ENCODE peak calls at places on chromosomes 1 and 21, in seven cellular contexts. One of them, this sample, is unnamed.

GRCh38 chr1:86703696-86704455 is 500 bp upstream of the SH3GLB1 start:
- DNase-seq in CD8-positive, alpha-beta T cell: peak; percentile 34
- DNase-seq in iris pigment epithelial cell: peak; percentile 15
- DNase-seq in T-helper 22 cell: peak; percentile 4
- DNase-seq in right cardiac atrium: no peak
- DNase-seq in A549: no peak
- DNase-seq in tibial nerve: no peak
- DNase-seq in this sample: peak; percentile 4

GRCh38 chr1:94623560-94624148 is 82.1 kb upstream of the F3 start:
- DNase-seq in CD8-positive, alpha-beta T cell: no peak
- DNase-seq in iris pigment epithelial cell: peak; percentile 72
- DNase-seq in T-helper 22 cell: no peak
- DNase-seq in right cardiac atrium: no peak
- DNase-seq in A549: no peak
- DNase-seq in tibial nerve: no peak
- DNase-seq in this sample: no peak

GRCh38 chr1:15178571-15179484 is 25.3 kb downstream of the TMEM51 start:
- DNase-seq in CD8-positive, alpha-beta T cell: no peak
- DNase-seq in iris pigment epithelial cell: peak; percentile 97
- DNase-seq in T-helper 22 cell: no peak
- DNase-seq in right cardiac atrium: no peak
- DNase-seq in A549: no peak
- DNase-seq in tibial nerve: no peak
- DNase-seq in this sample: peak; percentile 20

GRCh38 chr1:206685749-206686485 is 1.2 kb downstream of the MAPKAPK2 start:
- DNase-seq in CD8-positive, alpha-beta T cell: peak; percentile 16
- DNase-seq in iris pigment epithelial cell: peak; percentile 81
- DNase-seq in T-helper 22 cell: peak; percentile 64
- DNase-seq in right cardiac atrium: peak; percentile 84
- DNase-seq in A549: peak; percentile 41
- DNase-seq in tibial nerve: no peak
- DNase-seq in this sample: peak; percentile 33

GRCh38 chr1:211639500-211640361 is 35.7 kb downstream of the NEK2 start:
- DNase-seq in CD8-positive, alpha-beta T cell: no peak
- DNase-seq in iris pigment epithelial cell: peak; percentile 96
- DNase-seq in T-helper 22 cell: no peak
- DNase-seq in right cardiac atrium: no peak
- DNase-seq in A549: no peak
- DNase-seq in tibial nerve: no peak
- DNase-seq in this sample: peak; percentile 67

GRCh38 chr1:159851386-159851785 is 11.1 kb downstream of the VSIG8 start:
- DNase-seq in CD8-positive, alpha-beta T cell: no peak
- DNase-seq in iris pigment epithelial cell: peak; percentile 20
- DNase-seq in T-helper 22 cell: no peak
- DNase-seq in right cardiac atrium: no peak
- DNase-seq in A549: no peak
- DNase-seq in tibial nerve: no peak
- DNase-seq in this sample: no peak

GRCh38 chr1:103788377-103788776 is 38.7 kb downstream of the AMY1C start:
- DNase-seq in CD8-positive, alpha-beta T cell: no peak
- DNase-seq in iris pigment epithelial cell: peak; percentile 1
- DNase-seq in T-helper 22 cell: no peak
- DNase-seq in right cardiac atrium: no peak
- DNase-seq in A549: no peak
- DNase-seq in tibial nerve: no peak
- DNase-seq in this sample: peak; percentile 3

GRCh38 chr1:171999756-172000155 is 158.5 kb downstream of the DNM3 start:
- DNase-seq in CD8-positive, alpha-beta T cell: no peak
- DNase-seq in iris pigment epithelial cell: no peak
- DNase-seq in T-helper 22 cell: no peak
- DNase-seq in right cardiac atrium: no peak
- DNase-seq in A549: no peak
- DNase-seq in tibial nerve: no peak
- DNase-seq in this sample: no peak

GRCh38 chr21:33273044-33273443 is 6.9 kb downstream of the IL10RB start:
- DNase-seq in CD8-positive, alpha-beta T cell: no peak
- DNase-seq in iris pigment epithelial cell: no peak
- DNase-seq in T-helper 22 cell: no peak
- DNase-seq in right cardiac atrium: no peak
- DNase-seq in A549: no peak
- DNase-seq in tibial nerve: no peak
- DNase-seq in this sample: no peak

GRCh38 chr1:227059076-227059475 is 119.0 kb downstream of the COQ8A start:
- DNase-seq in CD8-positive, alpha-beta T cell: no peak
- DNase-seq in iris pigment epithelial cell: peak; percentile 23
- DNase-seq in T-helper 22 cell: no peak
- DNase-seq in right cardiac atrium: no peak
- DNase-seq in A549: no peak
- DNase-seq in tibial nerve: no peak
- DNase-seq in this sample: no peak

GRCh38 chr1:88985033-88985432 is 7.4 kb downstream of the KYAT3 start:
- DNase-seq in CD8-positive, alpha-beta T cell: no peak
- DNase-seq in iris pigment epithelial cell: peak; percentile 93
- DNase-seq in T-helper 22 cell: no peak
- DNase-seq in right cardiac atrium: no peak
- DNase-seq in A549: peak; percentile 7
- DNase-seq in tibial nerve: no peak
- DNase-seq in this sample: no peak